ENCODE peak calls at places on chromosomes 7 and 10, in four cellular contexts. B is GM12891, G is GM12878, Y is K562. X is an unnamed sample.

GRCh38 chr10:34815174-34816066 is at the start of gene PARD3:
- DNase-seq in B (peak), G (no peak), Y (peak), X (no peak)

GRCh38 chr10:102738692-102739121 is 5.0 kb upstream of the WBP1L start:
- DNase-seq in B (no peak), G (no peak), Y (no peak), X (no peak)

GRCh38 chr7:7438851-7439250 is 96.8 kb downstream of the COL28A1 start:
- DNase-seq in B (no peak), G (no peak), Y (no peak), X (no peak)

GRCh38 chr10:34800624-34801023 is 14.5 kb downstream of the PARD3 start:
- DNase-seq in B (no peak), G (no peak), Y (no peak), X (no peak)

GRCh38 chr10:16944081-16944922 is 127.1 kb upstream of the RSU1 start:
- DNase-seq in B (no peak), G (no peak), Y (no peak), X (no peak)

GRCh38 chr10:126294451-126294850 is 93.8 kb downstream of the ADAM12 start:
- DNase-seq in B (no peak), G (no peak), Y (no peak), X (no peak)

GRCh38 chr7:5143935-5144903 is 45.8 kb upstream of the WIPI2 start:
- DNase-seq in B (peak), G (peak), Y (peak), X (peak)

GRCh38 chr7:48097511-48098231 is 8.6 kb downstream of the UPP1 start:
- DNase-seq in B (no peak), G (no peak), Y (no peak), X (no peak)

GRCh38 chr7:27677912-27678612 is 15.4 kb upstream of the HIBADH start:
- DNase-seq in B (no peak), G (no peak), Y (peak), X (no peak)

GRCh38 chr10:93463723-93464511 is 18.2 kb downstream of the MYOF start:
- DNase-seq in B (no peak), G (no peak), Y (no peak), X (no peak)

GRCh38 chr10:51699475-51700227 is at the start of gene CSTF2T:
- DNase-seq in B (no peak), G (peak), Y (peak), X (peak)

GRCh38 chr7:100674441-100675407 is 1.2 kb downstream of the GNB2 start:
- DNase-seq in B (peak), G (no peak), Y (peak), X (peak)

GRCh38 chr7:4835398-4836205 is 26.2 kb downstream of the PAPOLB start:
- DNase-seq in B (no peak), G (no peak), Y (no peak), X (no peak)

GRCh38 chr7:69603937-69604494 is 5.7 kb downstream of the AUTS2 start:
- DNase-seq in B (no peak), G (peak), Y (no peak), X (no peak)

GRCh38 chr7:116952640-116953371 is 495 bp upstream of the ST7 start:
- DNase-seq in B (no peak), G (no peak), Y (peak), X (peak)

GRCh38 chr7:157514306-157514705 is 177.5 kb downstream of the DNAJB6 start:
- DNase-seq in B (no peak), G (no peak), Y (no peak), X (no peak)

GRCh38 chr10:101397140-101397539 is 43.2 kb downstream of the BTRC start:
- DNase-seq in B (no peak), G (no peak), Y (peak), X (no peak)

GRCh38 chr10:88062798-88063472 is 199.5 kb downstream of the PTEN start:
- DNase-seq in B (no peak), G (no peak), Y (no peak), X (no peak)

GRCh38 chr10:58280982-58281752 is 12.2 kb downstream of the CISD1 start:
- DNase-seq in B (no peak), G (no peak), Y (no peak), X (no peak)

GRCh38 chr10:104449402-104449801 is 95.8 kb downstream of the CFAP58 start:
- DNase-seq in B (no peak), G (no peak), Y (no peak), X (no peak)

GRCh38 chr10:1605121-1605520 is 132.2 kb downstream of the ADARB2 start:
- DNase-seq in B (no peak), G (no peak), Y (no peak), X (no peak)

GRCh38 chr10:67520924-67521520 is 175.0 kb downstream of the CTNNA3 start:
- DNase-seq in B (peak), G (peak), Y (peak), X (peak)

GRCh38 chr7:84693483-84693882 is 493.4 kb downstream of the SEMA3D start:
- DNase-seq in B (no peak), G (no peak), Y (no peak), X (no peak)

GRCh38 chr10:124632064-124632531 is 112.1 kb downstream of the FAM53B start:
- DNase-seq in B (no peak), G (no peak), Y (no peak), X (no peak)

GRCh38 chr7:112995091-112995824 is 91.4 kb downstream of the GPR85 start:
- DNase-seq in B (no peak), G (no peak), Y (no peak), X (no peak)

GRCh38 chr7:101519324-101520017 is 109.6 kb downstream of the MYL10 start:
- DNase-seq in B (no peak), G (no peak), Y (no peak), X (no peak)

GRCh38 chr7:100561491-100562194 is 12.1 kb downstream of the SAP25 start:
- DNase-seq in B (no peak), G (no peak), Y (no peak), X (no peak)

DNA sequence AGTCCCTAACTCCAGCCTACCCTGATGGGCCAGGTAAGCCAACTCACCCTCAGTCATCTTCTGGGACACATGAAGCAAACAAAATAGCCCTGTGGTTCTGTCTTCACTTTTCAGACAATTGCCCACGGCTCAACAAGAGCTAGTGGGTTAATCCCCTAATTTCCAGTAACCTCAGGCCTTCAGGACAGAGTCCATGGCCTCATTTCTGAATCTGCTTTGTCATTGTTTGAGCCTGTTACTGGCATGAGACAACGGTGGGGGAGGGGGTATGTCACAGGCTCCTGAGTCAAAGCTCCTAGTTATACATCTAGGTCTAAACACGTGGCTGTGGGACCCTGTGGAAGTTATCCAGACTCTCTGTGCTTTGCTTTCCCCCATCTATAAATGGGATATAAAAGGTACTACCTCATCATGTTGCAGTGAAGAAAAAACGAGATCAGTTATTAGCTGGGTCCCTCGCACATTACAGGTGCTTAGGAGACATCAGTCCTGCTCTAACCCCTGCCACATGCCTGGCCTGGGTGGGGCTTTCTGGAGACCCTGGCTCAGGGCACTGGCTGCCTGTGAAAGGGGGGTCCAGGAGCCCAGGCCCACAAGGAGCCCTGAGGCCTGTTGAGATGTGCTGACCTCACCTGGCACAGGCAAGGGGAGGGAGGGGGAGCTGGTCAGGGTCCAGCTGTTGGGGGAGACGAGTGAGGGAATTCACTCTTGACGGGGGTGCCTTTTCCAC is 16.5 kb downstream of the MAT1A start:
- DNase-seq in B (no peak), G (no peak), Y (peak), X (peak)
- TF ChIP-seq SPI1 in B (no peak), G (no peak), Y (no peak), X (no peak)

GRCh38 chr10:33271969-33272583 is 62.4 kb downstream of the NRP1 start:
- DNase-seq in B (no peak), G (no peak), Y (no peak), X (no peak)
- TF ChIP-seq POLR2AphosphoS5 in B (no peak), G (no peak), Y (no peak), X (no peak)

DNA sequence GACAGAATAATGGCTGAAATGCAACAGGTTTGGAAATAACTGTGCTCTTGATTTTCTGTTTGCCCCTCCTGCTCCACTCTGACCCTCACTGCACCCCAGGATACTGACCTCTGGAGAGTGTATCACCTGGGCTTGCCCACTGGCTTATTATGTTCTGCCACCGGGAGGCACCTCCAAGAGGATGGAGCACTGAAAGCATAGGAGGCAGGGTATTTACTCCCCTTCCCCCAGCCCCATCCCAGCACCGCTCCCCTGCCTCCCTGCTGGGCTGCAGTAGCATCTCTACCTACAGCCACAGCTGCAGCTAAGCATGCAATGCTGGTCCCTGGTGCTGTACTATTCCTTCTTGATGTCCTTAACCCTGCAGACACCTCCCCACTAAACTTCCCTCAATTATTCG is 26.4 kb downstream of the RAB11FIP2 start:
- DNase-seq in B (no peak), G (no peak), Y (no peak), X (no peak)
- TF ChIP-seq SPI1 in B (no peak), G (no peak), Y (no peak), X (no peak)

GRCh38 chr10:14173391-14173705 is 157.4 kb downstream of the FRMD4A start:
- DNase-seq in B (no peak), G (no peak), Y (no peak), X (no peak)

GRCh38 chr10:14173706-14174594 is 156.8 kb downstream of the FRMD4A start:
- DNase-seq in B (no peak), G (no peak), Y (no peak), X (no peak)
- TF ChIP-seq POLR2AphosphoS5 in B (no peak), G (no peak), Y (no peak), X (no peak)

GRCh38 chr10:42975558-42976352 is 101.1 kb upstream of the RET start:
- DNase-seq in B (no peak), G (no peak), Y (peak), X (peak)

GRCh38 chr10:42974693-42975002 is 102.2 kb upstream of the RET start:
- DNase-seq in B (no peak), G (no peak), Y (no peak), X (no peak)

GRCh38 chr10:42976353-42977031 is 100.4 kb upstream of the RET start:
- DNase-seq in B (no peak), G (no peak), Y (no peak), X (no peak)

GRCh38 chr10:42973870-42974692 is 102.8 kb upstream of the RET start:
- DNase-seq in B (no peak), G (no peak), Y (no peak), X (peak)

DNA sequence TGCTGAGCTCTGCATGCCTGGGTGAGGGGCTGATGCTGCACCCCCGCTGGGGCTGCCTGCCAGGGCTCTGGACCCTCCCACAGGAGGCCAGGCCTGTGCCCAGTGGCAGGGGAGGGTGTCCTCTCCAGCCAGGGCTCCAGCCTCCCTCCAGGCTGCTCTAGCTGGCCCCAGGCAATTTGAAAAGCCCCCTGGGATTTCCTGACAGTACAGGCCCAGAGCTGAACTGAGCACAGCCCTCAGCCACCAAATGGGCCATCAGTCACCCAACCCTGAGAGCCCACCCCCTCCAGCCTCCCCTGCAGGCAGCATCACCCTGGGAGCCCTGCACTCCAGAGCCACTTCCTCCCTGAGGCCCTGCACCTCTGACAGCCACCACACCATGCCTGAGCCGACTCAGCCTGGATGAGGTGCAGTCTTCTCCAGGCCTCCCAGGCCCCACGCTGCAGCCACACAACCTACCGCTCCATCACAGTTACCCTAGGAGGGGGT is 101.8 kb upstream of the RET start:
- DNase-seq in B (no peak), G (no peak), Y (no peak), X (peak)
- TF ChIP-seq SPI1 in B (no peak), G (no peak), Y (peak), X (peak)

GRCh38 chr10:78041170-78042057 is 7.8 kb downstream of the RPS24 start:
- DNase-seq in B (no peak), G (no peak), Y (peak), X (no peak)

GRCh38 chr10:78042752-78043104 is 9.1 kb downstream of the RPS24 start:
- DNase-seq in B (no peak), G (no peak), Y (peak), X (no peak)

GRCh38 chr10:78044179-78044578 is 10.5 kb downstream of the RPS24 start:
- DNase-seq in B (no peak), G (no peak), Y (no peak), X (no peak)

GRCh38 chr10:78039743-78040142 is 6.1 kb downstream of the RPS24 start:
- DNase-seq in B (no peak), G (no peak), Y (no peak), X (no peak)

GRCh38 chr10:78042058-78042751 is 8.5 kb downstream of the RPS24 start:
- DNase-seq in B (no peak), G (no peak), Y (peak), X (no peak)
- TF ChIP-seq POLR2AphosphoS5 in B (peak), G (peak), Y (peak), X (peak)

DNA sequence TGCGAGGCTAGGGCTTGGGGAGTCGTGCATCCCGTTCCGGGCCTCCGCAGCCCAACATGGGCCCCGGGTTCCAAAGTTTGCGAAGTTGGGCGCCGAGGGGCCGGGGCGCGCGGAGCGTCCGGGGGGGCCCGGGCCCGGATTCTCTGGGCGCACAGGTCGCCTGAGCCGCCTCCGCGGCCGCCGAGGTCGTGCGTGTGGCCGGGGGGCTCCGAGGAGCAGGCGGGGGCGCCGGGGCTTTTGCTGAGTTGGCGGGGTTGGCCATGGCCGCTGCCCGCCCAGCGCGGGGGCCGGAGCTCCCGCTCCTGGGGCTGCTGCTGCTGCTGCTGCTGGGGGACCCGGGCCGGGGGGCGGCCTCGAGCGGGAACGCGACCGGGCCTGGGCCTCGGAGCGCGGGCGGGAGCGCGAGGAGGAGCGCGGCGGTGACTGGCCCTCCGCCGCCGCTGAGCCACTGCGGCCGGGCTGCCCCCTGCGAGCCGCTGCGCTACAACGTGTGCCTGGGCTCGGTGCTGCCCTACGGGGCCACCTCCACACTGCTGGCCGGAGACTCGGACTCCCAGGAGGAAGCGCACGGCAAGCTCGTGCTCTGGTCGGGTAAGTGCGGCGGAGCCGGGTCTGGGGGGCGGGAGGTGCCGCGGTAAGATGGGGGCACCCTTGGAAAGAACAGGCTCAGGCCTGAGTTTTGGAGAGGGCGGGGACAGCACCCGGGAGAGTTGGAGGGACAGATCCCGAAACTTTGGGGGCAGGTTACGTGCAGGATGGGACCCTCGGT is 643 bp downstream of the SMO start:
- DNase-seq in B (no peak), G (no peak), Y (no peak), X (no peak)
- TF ChIP-seq SPI1 in B (no peak), G (no peak), Y (no peak), X (no peak)

GRCh38 chr10:110344622-110345021 is 39.9 kb upstream of the SMNDC1 start:
- DNase-seq in B (no peak), G (no peak), Y (no peak), X (no peak)

GRCh38 chr10:110346914-110347313 is 42.2 kb upstream of the SMNDC1 start:
- DNase-seq in B (no peak), G (no peak), Y (no peak), X (no peak)

GRCh38 chr10:110340122-110340521 is 35.4 kb upstream of the SMNDC1 start:
- DNase-seq in B (no peak), G (no peak), Y (no peak), X (no peak)

GRCh38 chr10:110340821-110341220 is 36.1 kb upstream of the SMNDC1 start:
- DNase-seq in B (no peak), G (no peak), Y (no peak), X (no peak)

GRCh38 chr10:110343947-110344346 is 39.2 kb upstream of the SMNDC1 start:
- DNase-seq in B (no peak), G (no peak), Y (no peak), X (no peak)
- TF ChIP-seq POLR2AphosphoS5 in B (no peak), G (no peak), Y (no peak), X (no peak)

DNA sequence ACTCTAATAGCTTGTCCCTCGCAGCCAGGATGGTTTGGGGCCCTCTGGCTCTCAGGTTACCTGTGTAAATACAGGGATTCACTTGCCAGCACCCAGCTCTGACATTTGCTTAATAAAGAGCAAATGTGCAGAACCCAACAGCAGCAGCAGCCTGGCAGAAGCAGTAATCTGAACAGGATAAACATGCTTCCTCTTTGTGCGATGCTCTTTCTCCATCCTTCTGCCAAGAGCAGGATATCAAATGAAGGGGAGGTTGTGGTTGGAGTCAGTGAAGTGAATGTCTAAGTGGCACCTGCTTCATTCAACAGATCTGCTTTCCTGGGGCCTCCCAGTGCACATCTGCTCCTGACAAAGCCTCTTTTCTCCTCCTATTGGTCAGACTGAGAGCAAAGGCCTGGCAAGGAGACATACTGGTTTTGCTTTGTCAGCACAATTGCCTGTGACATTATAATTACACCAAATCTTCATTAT is 130.3 kb downstream of the NRF1 start:
- DNase-seq in B (no peak), G (no peak), Y (no peak), X (peak)
- TF ChIP-seq SPI1 in B (no peak), G (no peak), Y (no peak), X (no peak)

GRCh38 chr10:75722609-75723008 is 291.2 kb downstream of the LRMDA start:
- DNase-seq in B (no peak), G (no peak), Y (no peak), X (no peak)
- TF ChIP-seq POLR2AphosphoS5 in B (no peak), G (no peak), Y (no peak), X (no peak)